ENCODE peak calls at places on chromosome 10, in five cellular contexts. One of them, this sample, is unnamed.

GRCh38 chr10:67549390-67549789 is 146.6 kb downstream of the CTNNA3 start:
- DNase-seq in H1: no peak
- DNase-seq in A549: no peak
- DNase-seq in testis: peak; percentile 17
- DNase-seq in body of pancreas: no peak
- DNase-seq in this sample: no peak

GRCh38 chr10:110527731-110528171 is 30.0 kb downstream of the DUSP5 start:
- DNase-seq in H1: no peak
- DNase-seq in A549: no peak
- DNase-seq in testis: no peak
- DNase-seq in body of pancreas: no peak
- DNase-seq in this sample: no peak

GRCh38 chr10:1064172-1064571 is 8.0 kb downstream of the WDR37 start:
- DNase-seq in H1: no peak
- DNase-seq in A549: no peak
- DNase-seq in testis: no peak
- DNase-seq in body of pancreas: no peak
- DNase-seq in this sample: no peak

GRCh38 chr10:98339790-98340189 is 71.8 kb upstream of the LOXL4 start:
- DNase-seq in H1: no peak
- DNase-seq in A549: no peak
- DNase-seq in testis: no peak
- DNase-seq in body of pancreas: no peak
- DNase-seq in this sample: no peak

GRCh38 chr10:13858709-13859108 is 271.9 kb downstream of the PRPF18 start:
- DNase-seq in H1: no peak
- DNase-seq in A549: no peak
- DNase-seq in testis: peak; percentile 10
- DNase-seq in body of pancreas: no peak
- DNase-seq in this sample: no peak

GRCh38 chr10:122164815-122165491 is 106.1 kb upstream of the BTBD16 start:
- DNase-seq in H1: no peak
- DNase-seq in A549: no peak
- DNase-seq in testis: no peak
- DNase-seq in body of pancreas: peak; percentile 46
- DNase-seq in this sample: no peak

GRCh38 chr10:90695915-90696676 is 161.7 kb downstream of the HTR7 start:
- DNase-seq in H1: no peak
- DNase-seq in A549: no peak
- DNase-seq in testis: no peak
- DNase-seq in body of pancreas: no peak
- DNase-seq in this sample: no peak

GRCh38 chr10:86363184-86363832 is 3.3 kb downstream of the GRID1 start:
- DNase-seq in H1: no peak
- DNase-seq in A549: peak; percentile 70
- DNase-seq in testis: peak; percentile 66
- DNase-seq in body of pancreas: no peak
- DNase-seq in this sample: peak; percentile 74

GRCh38 chr10:58486821-58487220 is 25.9 kb upstream of the BICC1 start:
- DNase-seq in H1: no peak
- DNase-seq in A549: no peak
- DNase-seq in testis: no peak
- DNase-seq in body of pancreas: no peak
- DNase-seq in this sample: no peak

GRCh38 chr10:66283874-66284464 is 641.9 kb upstream of the LRRTM3 start:
- DNase-seq in H1: no peak
- DNase-seq in A549: no peak
- DNase-seq in testis: no peak
- DNase-seq in body of pancreas: no peak
- DNase-seq in this sample: no peak

GRCh38 chr10:117226813-117227451 is 14.0 kb upstream of the SLC18A2 start:
- DNase-seq in H1: no peak
- DNase-seq in A549: peak; percentile 72
- DNase-seq in testis: peak; percentile 40
- DNase-seq in body of pancreas: peak; percentile 46
- DNase-seq in this sample: no peak

GRCh38 chr10:20888620-20889337 is 8.3 kb downstream of the NEBL start:
- DNase-seq in H1: no peak
- DNase-seq in A549: no peak
- DNase-seq in testis: no peak
- DNase-seq in body of pancreas: no peak
- DNase-seq in this sample: no peak

GRCh38 chr10:114694735-114695134 is 36.7 kb upstream of the ABLIM1 start:
- DNase-seq in H1: no peak
- DNase-seq in A549: peak; percentile 73
- DNase-seq in testis: peak; percentile 68
- DNase-seq in body of pancreas: peak; percentile 53
- DNase-seq in this sample: no peak

GRCh38 chr10:22613011-22613410 is 101.4 kb downstream of the PIP4K2A start:
- DNase-seq in H1: no peak
- DNase-seq in A549: no peak
- DNase-seq in testis: no peak
- DNase-seq in body of pancreas: no peak
- DNase-seq in this sample: no peak

GRCh38 chr10:126497672-126498071 is 109.4 kb upstream of the ADAM12 start:
- DNase-seq in H1: no peak
- DNase-seq in A549: no peak
- DNase-seq in testis: no peak
- DNase-seq in body of pancreas: no peak
- DNase-seq in this sample: no peak

GRCh38 chr10:67788028-67788886 is 49.7 kb downstream of the DNAJC12 start:
- DNase-seq in H1: peak; percentile 56
- DNase-seq in A549: peak; percentile 77
- DNase-seq in testis: peak; percentile 81
- DNase-seq in body of pancreas: peak; percentile 80
- DNase-seq in this sample: peak; percentile 82

GRCh38 chr10:102612964-102613275 is 31.4 kb upstream of the TRIM8 start:
- DNase-seq in H1: no peak
- DNase-seq in A549: no peak
- DNase-seq in testis: no peak
- DNase-seq in body of pancreas: no peak
- DNase-seq in this sample: no peak

GRCh38 chr10:27390681-27391080 is 113.4 kb upstream of the RAB18 start:
- DNase-seq in H1: no peak
- DNase-seq in A549: no peak
- DNase-seq in testis: no peak
- DNase-seq in body of pancreas: no peak
- DNase-seq in this sample: no peak

GRCh38 chr10:113093188-113094113 is 143.4 kb downstream of the TCF7L2 start:
- DNase-seq in H1: no peak
- DNase-seq in A549: peak; percentile 68
- DNase-seq in testis: no peak
- DNase-seq in body of pancreas: no peak
- DNase-seq in this sample: peak; percentile 12

GRCh38 chr10:60930237-60930636 is 13.7 kb downstream of the RHOBTB1 start:
- DNase-seq in H1: no peak
- DNase-seq in A549: no peak
- DNase-seq in testis: no peak
- DNase-seq in body of pancreas: no peak
- DNase-seq in this sample: no peak

GRCh38 chr10:74329873-74330272 is 178.9 kb downstream of the ADK start:
- DNase-seq in H1: no peak
- DNase-seq in A549: no peak
- DNase-seq in testis: no peak
- DNase-seq in body of pancreas: no peak
- DNase-seq in this sample: no peak

GRCh38 chr10:45001382-45002148 is 842 bp downstream of the ZNF22 start:
- DNase-seq in H1: no peak
- DNase-seq in A549: peak; percentile 15
- DNase-seq in testis: peak; percentile 66
- DNase-seq in body of pancreas: peak; percentile 83
- DNase-seq in this sample: peak; percentile 82
- TF ChIP-seq CTCF in H1: no peak
- TF ChIP-seq CTCF in A549: no peak
- TF ChIP-seq CTCF in testis: no peak
- TF ChIP-seq CTCF in body of pancreas: peak; percentile 33
- TF ChIP-seq CTCF in this sample: no peak

GRCh38 chr10:47383254-47384147 is 592 bp downstream of the ZNF488 start:
- DNase-seq in H1: peak; percentile 43
- DNase-seq in A549: no peak
- DNase-seq in testis: no peak
- DNase-seq in body of pancreas: no peak
- DNase-seq in this sample: no peak

GRCh38 chr10:47380341-47381215 is 3.5 kb downstream of the ZNF488 start:
- DNase-seq in H1: no peak
- DNase-seq in A549: no peak
- DNase-seq in testis: no peak
- DNase-seq in body of pancreas: peak; percentile 47
- DNase-seq in this sample: no peak

GRCh38 chr10:47379901-47380300 is 4.2 kb downstream of the ZNF488 start:
- DNase-seq in H1: no peak
- DNase-seq in A549: no peak
- DNase-seq in testis: no peak
- DNase-seq in body of pancreas: no peak
- DNase-seq in this sample: no peak

GRCh38 chr10:47381427-47382379 is 2.4 kb downstream of the ZNF488 start:
- DNase-seq in H1: no peak
- DNase-seq in A549: no peak
- DNase-seq in testis: no peak
- DNase-seq in body of pancreas: no peak
- DNase-seq in this sample: no peak

DNA sequence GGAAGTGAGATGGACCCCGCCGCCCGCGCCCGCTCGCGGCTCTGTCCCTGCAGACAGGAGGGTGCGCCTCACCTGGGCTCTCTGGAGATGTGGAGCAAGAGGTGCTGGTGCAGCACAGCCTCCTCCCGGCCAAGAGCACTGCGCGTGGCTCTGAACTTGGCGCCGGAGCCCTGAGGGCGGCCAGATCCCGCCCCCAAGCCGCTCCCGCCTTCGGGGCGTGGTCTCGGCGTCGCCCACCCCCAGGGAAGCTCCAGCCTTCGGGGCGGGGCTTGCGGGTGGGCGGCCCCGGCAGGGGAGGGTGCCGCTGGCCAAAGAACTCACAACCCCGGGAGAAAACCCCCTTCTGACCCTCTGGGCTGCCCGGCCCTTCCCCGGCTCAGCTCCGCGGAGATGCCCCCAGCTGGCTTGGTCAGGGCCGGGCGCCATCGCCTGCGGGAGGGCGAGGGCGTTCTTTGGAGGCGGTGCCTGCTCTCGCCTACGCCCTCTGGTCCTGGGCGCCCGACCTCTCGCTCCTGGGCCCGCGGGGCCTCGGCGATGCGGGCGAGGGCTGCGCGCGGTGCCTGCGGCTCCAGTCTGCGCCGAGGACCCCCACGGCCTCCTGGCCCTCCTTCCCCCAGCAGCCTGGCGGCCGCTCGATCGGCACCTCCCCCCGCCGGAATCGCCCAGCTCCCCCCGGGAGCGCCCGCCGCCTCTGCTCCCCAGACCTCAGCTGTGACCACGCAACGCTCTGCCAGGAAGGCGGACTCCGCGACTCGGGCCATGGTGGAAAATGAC is at the start of gene ZNF488:
- DNase-seq in H1: peak; percentile 80
- DNase-seq in A549: peak; percentile 94
- DNase-seq in testis: peak; percentile 84
- DNase-seq in body of pancreas: peak; percentile 88
- DNase-seq in this sample: peak; percentile 92
- TF ChIP-seq POLR2A in H1: peak; percentile 58
- TF ChIP-seq POLR2A in A549: peak; percentile 69
- TF ChIP-seq POLR2A in testis: no peak
- TF ChIP-seq POLR2A in body of pancreas: peak; percentile 26
- TF ChIP-seq POLR2A in this sample: peak; percentile 38

DNA sequence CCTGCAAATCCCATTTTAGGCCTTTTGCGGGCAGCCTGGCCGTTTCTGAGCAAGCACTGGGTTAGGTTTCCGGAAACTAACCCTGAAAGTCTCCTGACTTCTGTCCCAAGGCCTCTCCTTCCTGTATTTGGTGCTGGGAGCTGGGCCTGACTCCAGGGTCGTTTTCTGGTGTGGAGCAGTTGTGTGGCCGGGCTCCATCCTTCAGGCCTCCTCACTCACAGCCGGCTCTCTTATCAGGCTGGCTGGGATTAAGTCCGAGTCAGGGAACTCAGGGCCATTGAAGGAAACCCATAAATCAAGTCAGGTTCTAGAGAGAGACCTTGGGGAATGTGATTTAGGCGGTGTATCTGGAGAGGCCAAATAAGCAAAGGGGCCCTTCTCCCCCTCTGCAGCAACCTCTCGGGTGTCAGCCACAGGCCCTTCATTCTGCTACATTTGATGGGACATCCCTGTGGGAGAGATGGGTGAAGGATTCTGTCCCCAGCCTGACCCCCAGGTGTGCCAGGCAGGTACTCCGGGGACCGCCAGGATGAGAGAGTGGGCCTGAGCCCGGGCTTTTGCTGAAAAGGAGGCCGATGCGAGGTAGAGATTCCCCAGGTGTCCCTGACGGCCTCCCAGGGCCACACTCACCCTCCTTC is 3.3 kb downstream of the GATA3 start:
- DNase-seq in H1: no peak
- DNase-seq in A549: no peak
- DNase-seq in testis: no peak
- DNase-seq in body of pancreas: no peak
- DNase-seq in this sample: no peak
- H3K27ac ChIP-seq in H1: no peak overlapping the region
- H3K27ac ChIP-seq in A549: no peak overlapping the region
- H3K27ac ChIP-seq in testis: no peak overlapping the region
- H3K27ac ChIP-seq in body of pancreas: no peak overlapping the region
- H3K27ac ChIP-seq in this sample: peak overlapping the region; percentile 52

DNA sequence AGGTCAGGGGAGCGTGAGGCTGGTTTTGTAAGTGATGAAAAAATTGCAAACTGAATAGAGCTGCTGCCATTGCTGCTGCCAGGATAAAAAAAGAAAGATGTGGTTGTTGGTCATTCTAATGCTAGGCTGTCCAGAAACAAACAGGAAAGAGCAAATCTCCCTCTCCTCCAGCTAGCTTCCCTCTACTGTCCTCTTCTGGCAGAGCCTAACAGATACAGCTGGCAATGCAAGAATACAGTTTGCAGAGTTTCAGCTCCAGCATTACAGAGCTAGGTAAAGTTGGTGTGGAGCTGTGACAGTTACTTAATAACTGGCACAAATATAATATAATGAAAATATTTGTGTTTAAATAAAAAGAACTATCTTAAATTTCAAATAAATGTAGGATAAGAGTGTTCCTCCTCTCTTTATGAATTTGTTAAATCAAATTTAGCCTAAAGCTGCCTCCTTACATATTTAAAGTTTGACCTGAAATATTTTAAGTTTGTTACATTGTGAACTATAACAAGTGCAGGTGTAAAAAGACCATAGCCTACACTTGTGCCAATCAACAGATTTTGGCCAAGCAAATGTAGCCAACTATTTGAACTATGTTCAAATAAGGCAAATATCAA is 407.7 kb downstream of the SH2D4B start:
- DNase-seq in H1: peak; percentile 10
- DNase-seq in A549: no peak
- DNase-seq in testis: peak; percentile 43
- DNase-seq in body of pancreas: no peak
- DNase-seq in this sample: no peak
- TF ChIP-seq CTCF in H1: peak; percentile 96
- TF ChIP-seq CTCF in A549: no peak
- TF ChIP-seq CTCF in testis: peak; percentile 65
- TF ChIP-seq CTCF in body of pancreas: peak; percentile 27
- TF ChIP-seq CTCF in this sample: peak; percentile 6

This sample was measured in heart left ventricle.